ENCODE peak calls at places on chromosomes 3 and 15, in five cellular contexts. One of them, this sample, is unnamed.
A peak's percentile ranks its signal among the peaks of the same experiment; 100 is the strongest.

GRCh38 chr3:156149781-156150375 is 29.5 kb downstream of the KCNAB1 start:
- DNase-seq in upper lobe of left lung: no peak
- DNase-seq in CD8-positive, alpha-beta T cell: no peak
- DNase-seq in RWPE2: no peak
- DNase-seq in GM23338: no peak
- DNase-seq in this sample: no peak

GRCh38 chr3:171790574-171790897 is 19.7 kb downstream of the PLD1 start:
- DNase-seq in RWPE2: no peak
- DNase-seq in upper lobe of left lung: no peak
- DNase-seq in GM23338: no peak
- DNase-seq in CD8-positive, alpha-beta T cell: no peak
- DNase-seq in this sample: no peak

GRCh38 chr15:87712211-87712610 is 544.3 kb downstream of the NTRK3 start:
- DNase-seq in CD8-positive, alpha-beta T cell: no peak
- DNase-seq in GM23338: no peak
- DNase-seq in RWPE2: no peak
- DNase-seq in upper lobe of left lung: no peak
- DNase-seq in this sample: no peak

GRCh38 chr3:48962340-48962739 is 27.7 kb upstream of the P4HTM start:
- DNase-seq in GM23338: no peak
- DNase-seq in CD8-positive, alpha-beta T cell: no peak
- DNase-seq in upper lobe of left lung: no peak
- DNase-seq in RWPE2: no peak
- DNase-seq in this sample: no peak

GRCh38 chr15:55774113-55774970 is 31.4 kb upstream of the PRTG start:
- DNase-seq in CD8-positive, alpha-beta T cell: peak; percentile 10
- DNase-seq in GM23338: peak; percentile 86
- DNase-seq in RWPE2: no peak
- DNase-seq in upper lobe of left lung: no peak
- DNase-seq in this sample: peak; percentile 52

GRCh38 chr15:91912336-91912735 is 58.8 kb downstream of the SLCO3A1 start:
- DNase-seq in CD8-positive, alpha-beta T cell: no peak
- DNase-seq in RWPE2: no peak
- DNase-seq in upper lobe of left lung: no peak
- DNase-seq in GM23338: no peak
- DNase-seq in this sample: no peak

GRCh38 chr3:53614307-53614706 is 119.9 kb downstream of the CACNA1D start:
- DNase-seq in RWPE2: no peak
- DNase-seq in GM23338: no peak
- DNase-seq in CD8-positive, alpha-beta T cell: no peak
- DNase-seq in upper lobe of left lung: no peak
- DNase-seq in this sample: no peak

GRCh38 chr3:157460253-157460652 is 23.6 kb downstream of the PTX3 start:
- DNase-seq in GM23338: no peak
- DNase-seq in CD8-positive, alpha-beta T cell: no peak
- DNase-seq in upper lobe of left lung: no peak
- DNase-seq in RWPE2: no peak
- DNase-seq in this sample: no peak

GRCh38 chr3:7461202-7461825 is 600.4 kb downstream of the GRM7 start:
- DNase-seq in CD8-positive, alpha-beta T cell: no peak
- DNase-seq in RWPE2: no peak
- DNase-seq in upper lobe of left lung: no peak
- DNase-seq in GM23338: no peak
- DNase-seq in this sample: no peak

GRCh38 chr15:99057697-99058420 is 47.0 kb upstream of the SYNM start:
- DNase-seq in CD8-positive, alpha-beta T cell: no peak
- DNase-seq in GM23338: no peak
- DNase-seq in upper lobe of left lung: no peak
- DNase-seq in RWPE2: no peak
- DNase-seq in this sample: no peak

GRCh38 chr15:99055555-99056134 is 48.1 kb upstream of the PGPEP1L start:
- DNase-seq in upper lobe of left lung: no peak
- DNase-seq in RWPE2: no peak
- DNase-seq in GM23338: no peak
- DNase-seq in CD8-positive, alpha-beta T cell: no peak
- DNase-seq in this sample: no peak

GRCh38 chr15:99054892-99055291 is 47.3 kb upstream of the PGPEP1L start:
- DNase-seq in CD8-positive, alpha-beta T cell: no peak
- DNase-seq in GM23338: peak; percentile 45
- DNase-seq in upper lobe of left lung: no peak
- DNase-seq in RWPE2: no peak
- DNase-seq in this sample: no peak

GRCh38 chr15:99058421-99058870 is 46.4 kb upstream of the SYNM start:
- DNase-seq in RWPE2: no peak
- DNase-seq in GM23338: peak; percentile 59
- DNase-seq in upper lobe of left lung: peak; percentile 52
- DNase-seq in CD8-positive, alpha-beta T cell: no peak
- DNase-seq in this sample: no peak

GRCh38 chr15:99057020-99057419 is 47.9 kb upstream of the SYNM start:
- DNase-seq in RWPE2: no peak
- DNase-seq in GM23338: peak; percentile 43
- DNase-seq in upper lobe of left lung: no peak
- DNase-seq in CD8-positive, alpha-beta T cell: no peak
- DNase-seq in this sample: no peak
- H3K27ac ChIP-seq in RWPE2: no peak overlapping the region
- H3K27ac ChIP-seq in GM23338: no peak overlapping the region
- H3K27ac ChIP-seq in upper lobe of left lung: no peak overlapping the region
- H3K27ac ChIP-seq in CD8-positive, alpha-beta T cell: no peak overlapping the region
- H3K27ac ChIP-seq in this sample: no peak overlapping the region

GRCh38 chr3:117127147-117127546 is 417.6 kb downstream of the TUSC7 start:
- DNase-seq in CD8-positive, alpha-beta T cell: no peak
- DNase-seq in upper lobe of left lung: no peak
- DNase-seq in RWPE2: no peak
- DNase-seq in GM23338: no peak
- DNase-seq in this sample: no peak
- TF ChIP-seq CTCF in CD8-positive, alpha-beta T cell: no peak
- TF ChIP-seq CTCF in upper lobe of left lung: no peak
- TF ChIP-seq CTCF in RWPE2: no peak
- TF ChIP-seq CTCF in GM23338: no peak
- TF ChIP-seq CTCF in this sample: no peak

GRCh38 chr3:101068876-101069606 is 75.8 kb upstream of the ABI3BP start:
- DNase-seq in CD8-positive, alpha-beta T cell: no peak
- DNase-seq in upper lobe of left lung: no peak
- DNase-seq in RWPE2: no peak
- DNase-seq in GM23338: no peak
- DNase-seq in this sample: no peak

GRCh38 chr3:101066776-101067175 is 73.6 kb upstream of the ABI3BP start:
- DNase-seq in CD8-positive, alpha-beta T cell: no peak
- DNase-seq in RWPE2: no peak
- DNase-seq in GM23338: no peak
- DNase-seq in upper lobe of left lung: no peak
- DNase-seq in this sample: no peak

GRCh38 chr3:101070260-101071121 is 77.3 kb upstream of the ABI3BP start:
- DNase-seq in CD8-positive, alpha-beta T cell: peak; percentile 3
- DNase-seq in RWPE2: no peak
- DNase-seq in GM23338: peak; percentile 91
- DNase-seq in upper lobe of left lung: peak; percentile 75
- DNase-seq in this sample: peak; percentile 5

GRCh38 chr3:101069796-101070195 is 76.6 kb upstream of the ABI3BP start:
- DNase-seq in CD8-positive, alpha-beta T cell: no peak
- DNase-seq in RWPE2: no peak
- DNase-seq in upper lobe of left lung: no peak
- DNase-seq in GM23338: no peak
- DNase-seq in this sample: no peak

DNA sequence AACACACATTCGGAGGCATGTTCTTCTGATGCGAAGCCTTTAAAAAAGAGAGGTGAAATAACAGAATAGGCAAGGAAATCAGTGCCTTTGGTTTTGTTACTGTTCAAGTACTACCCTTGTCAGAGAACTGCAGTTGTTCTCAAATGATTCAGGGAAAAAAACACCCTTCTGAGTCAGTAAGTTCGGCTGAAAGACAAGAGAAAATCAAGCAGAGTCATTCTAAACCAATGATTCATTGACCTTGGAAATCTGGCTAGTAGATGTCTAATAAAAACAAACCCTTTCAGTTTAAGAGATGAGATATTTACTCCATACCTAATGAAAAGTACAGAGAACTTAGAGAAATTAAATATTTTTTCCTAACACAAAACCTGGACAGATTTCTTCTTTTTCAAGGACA is 72.7 kb upstream of the ABI3BP start:
- DNase-seq in GM23338: no peak
- DNase-seq in upper lobe of left lung: no peak
- DNase-seq in RWPE2: no peak
- DNase-seq in CD8-positive, alpha-beta T cell: no peak
- DNase-seq in this sample: peak; percentile 62
- H3K27ac ChIP-seq in GM23338: no peak overlapping the region
- H3K27ac ChIP-seq in upper lobe of left lung: peak overlapping the region; percentile 22
- H3K27ac ChIP-seq in RWPE2: peak overlapping the region; percentile 80
- H3K27ac ChIP-seq in CD8-positive, alpha-beta T cell: no peak overlapping the region
- H3K27ac ChIP-seq in this sample: no peak overlapping the region

DNA sequence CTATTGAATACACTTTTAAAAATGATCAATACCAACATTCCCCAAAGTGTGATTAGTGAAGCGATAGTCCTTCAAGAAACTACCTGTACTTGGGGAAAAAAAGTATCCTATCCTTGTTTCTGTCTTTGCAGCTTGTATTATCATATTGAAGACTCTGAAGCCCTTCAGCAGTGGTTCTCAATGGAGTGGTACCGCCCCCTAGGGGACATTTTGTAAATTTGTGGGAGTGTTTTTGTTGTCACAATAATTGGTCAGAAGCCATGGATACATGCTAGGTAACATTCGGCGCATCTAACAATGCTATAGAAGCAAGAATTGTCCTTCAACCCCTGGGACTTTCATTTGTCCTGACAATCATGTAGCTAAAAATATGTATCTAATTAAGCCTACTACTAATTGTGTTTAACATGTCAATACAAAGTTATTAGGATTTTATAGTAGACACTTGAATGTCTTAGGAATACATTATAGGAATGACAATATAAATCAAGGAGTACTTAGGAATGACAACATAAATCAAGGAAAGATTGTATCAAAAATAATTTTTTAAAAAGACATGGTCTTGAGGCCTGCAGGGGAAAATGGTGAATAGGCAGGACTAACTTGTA is 53.7 kb downstream of the NMD3 start:
- DNase-seq in CD8-positive, alpha-beta T cell: no peak
- DNase-seq in RWPE2: no peak
- DNase-seq in GM23338: peak; percentile 78
- DNase-seq in upper lobe of left lung: no peak
- DNase-seq in this sample: no peak
- TF ChIP-seq CTCF in CD8-positive, alpha-beta T cell: peak; percentile 65
- TF ChIP-seq CTCF in RWPE2: peak; percentile 55
- TF ChIP-seq CTCF in GM23338: peak; percentile 78
- TF ChIP-seq CTCF in upper lobe of left lung: peak; percentile 47
- TF ChIP-seq CTCF in this sample: peak; percentile 43

GRCh38 chr15:78752492-78753358 is 58.5 kb downstream of the ADAMTS7 start:
- DNase-seq in RWPE2: peak; percentile 59
- DNase-seq in GM23338: no peak
- DNase-seq in upper lobe of left lung: peak; percentile 39
- DNase-seq in CD8-positive, alpha-beta T cell: no peak
- DNase-seq in this sample: no peak

GRCh38 chr15:78749831-78750230 is 61.4 kb downstream of the ADAMTS7 start:
- DNase-seq in CD8-positive, alpha-beta T cell: no peak
- DNase-seq in RWPE2: peak; percentile 74
- DNase-seq in GM23338: no peak
- DNase-seq in upper lobe of left lung: peak; percentile 83
- DNase-seq in this sample: no peak

GRCh38 chr15:78751602-78751979 is 59.7 kb downstream of the ADAMTS7 start:
- DNase-seq in RWPE2: peak; percentile 65
- DNase-seq in GM23338: no peak
- DNase-seq in CD8-positive, alpha-beta T cell: no peak
- DNase-seq in upper lobe of left lung: peak; percentile 49
- DNase-seq in this sample: no peak

DNA sequence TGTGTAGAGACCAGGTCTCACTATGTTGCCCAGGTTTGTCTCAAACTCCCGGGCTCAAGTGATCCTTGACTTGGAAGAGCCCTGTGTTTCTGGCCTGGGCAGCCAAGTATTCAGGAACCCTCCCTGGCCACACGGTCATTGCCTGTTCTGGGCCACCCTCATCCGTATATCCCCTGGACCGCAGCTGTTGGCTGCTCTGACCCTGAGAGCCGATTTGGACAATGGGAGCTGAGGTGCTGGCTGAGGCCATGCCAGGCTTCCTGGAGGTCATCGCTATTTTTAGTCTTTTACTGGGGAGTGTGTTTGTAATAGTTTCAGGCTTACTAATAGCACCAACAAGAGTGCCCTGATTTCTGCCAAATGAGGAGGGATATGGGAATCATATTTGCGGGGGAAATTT is 60.7 kb downstream of the ADAMTS7 start:
- DNase-seq in CD8-positive, alpha-beta T cell: no peak
- DNase-seq in GM23338: no peak
- DNase-seq in RWPE2: peak; percentile 41
- DNase-seq in upper lobe of left lung: no peak
- DNase-seq in this sample: no peak
- H3K27ac ChIP-seq in CD8-positive, alpha-beta T cell: no peak overlapping the region
- H3K27ac ChIP-seq in GM23338: no peak overlapping the region
- H3K27ac ChIP-seq in RWPE2: no peak overlapping the region
- H3K27ac ChIP-seq in upper lobe of left lung: no peak overlapping the region
- H3K27ac ChIP-seq in this sample: peak overlapping the region; percentile 22

DNA sequence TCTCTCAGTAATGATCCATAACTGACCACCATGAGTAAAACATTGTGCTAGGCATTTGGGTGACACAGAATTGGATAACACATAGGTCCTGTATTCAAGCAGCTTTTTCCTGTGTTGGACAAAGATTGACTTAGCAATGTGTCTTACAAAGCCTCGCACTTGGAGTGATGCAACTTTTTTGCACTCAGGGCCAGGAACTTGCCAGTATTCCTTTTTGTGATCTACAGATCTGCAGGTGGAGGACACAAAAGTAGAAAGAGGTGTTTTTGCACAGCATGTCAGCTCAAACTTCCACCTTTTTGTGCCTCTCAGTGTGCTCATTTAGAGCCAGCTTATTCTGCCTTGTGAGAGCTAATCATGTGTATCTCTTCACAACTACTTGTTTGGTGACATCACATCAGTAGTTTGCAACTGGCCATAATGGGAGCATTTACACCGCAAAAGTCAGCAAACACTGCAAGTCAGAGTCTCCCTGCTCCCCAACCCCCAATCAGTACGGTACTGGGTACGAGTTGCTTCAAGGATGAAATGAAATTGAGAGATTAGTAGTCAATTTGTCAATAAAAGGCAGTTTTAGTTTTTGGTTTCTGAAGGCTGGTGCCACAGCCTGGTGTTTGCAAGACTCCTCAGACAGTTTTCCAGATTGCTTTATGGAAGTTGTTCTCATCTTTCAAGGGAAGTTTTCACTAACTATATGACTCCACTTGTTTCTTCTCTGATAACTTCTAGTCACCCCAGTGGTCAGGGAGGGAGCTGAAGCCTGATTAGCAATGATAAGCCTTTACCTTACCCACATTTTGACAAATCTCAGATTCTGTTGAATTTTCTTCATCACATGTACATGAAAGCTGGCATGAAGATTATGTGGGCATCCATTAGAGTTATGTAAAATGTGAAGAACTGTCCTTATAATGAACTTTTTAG is 149.1 kb downstream of the PDCD6IP start:
- DNase-seq in CD8-positive, alpha-beta T cell: no peak
- DNase-seq in RWPE2: no peak
- DNase-seq in upper lobe of left lung: no peak
- DNase-seq in GM23338: no peak
- DNase-seq in this sample: no peak
- TF ChIP-seq CTCF in CD8-positive, alpha-beta T cell: no peak
- TF ChIP-seq CTCF in RWPE2: no peak
- TF ChIP-seq CTCF in upper lobe of left lung: no peak
- TF ChIP-seq CTCF in GM23338: no peak
- TF ChIP-seq CTCF in this sample: no peak

This sample was measured in RWPE1.